ENCODE peak calls at places on chromosome 5, in ten cellular contexts. D is GM12864; Y is lung; F is AG09319; O is glutamatergic neuron; G is BE2C; A is endothelial cell; M is IMR-90; B is CD8-positive, alpha-beta T cell; Z is spleen. E is an unnamed sample.

GRCh38 chr5:137137013-137137632 is 362.0 kb downstream of the SPOCK1 start:
- DNase-seq in D (no peak), Y (no peak), F (no peak), O (no peak), G (no peak), A (no peak), M (no peak), B (no peak), Z (no peak), E (no peak)

GRCh38 chr5:177471610-177472356 is 1.7 kb downstream of the DBN1 start:
- DNase-seq in D (no peak), Y (no peak), F (no peak), O (peak), G (no peak), A (no peak), M (peak), B (peak), Z (no peak), E (peak)

GRCh38 chr5:34523382-34523716 is 132.8 kb upstream of the RAI14 start:
- DNase-seq in D (no peak), Y (no peak), F (no peak), O (no peak), G (no peak), A (no peak), M (no peak), B (no peak), Z (no peak), E (no peak)

GRCh38 chr5:157857821-157858526 is 971 bp downstream of the CLINT1 start:
- DNase-seq in D (no peak), Y (no peak), F (no peak), O (no peak), G (no peak), A (no peak), M (peak), B (no peak), Z (no peak), E (no peak)

GRCh38 chr5:40191041-40191550 is 488.6 kb upstream of the PTGER4 start:
- DNase-seq in D (no peak), Y (no peak), F (no peak), O (no peak), G (no peak), A (no peak), M (no peak), B (no peak), Z (no peak), E (no peak)

GRCh38 chr5:173641171-173641570 is 24.7 kb upstream of the BOD1 start:
- DNase-seq in D (no peak), Y (no peak), F (no peak), O (no peak), G (no peak), A (no peak), M (no peak), B (no peak), Z (no peak), E (no peak)

GRCh38 chr5:55223219-55223987 is 3.7 kb downstream of the MCIDAS start:
- DNase-seq in D (no peak), Y (no peak), F (no peak), O (peak), G (no peak), A (peak), M (no peak), B (no peak), Z (no peak), E (peak)

GRCh38 chr5:177997319-177997670 is 1.3 kb upstream of the PROP1 start:
- DNase-seq in D (no peak), Y (no peak), F (no peak), O (no peak), G (no peak), A (no peak), M (no peak), B (no peak), Z (no peak), E (no peak)

GRCh38 chr5:55771175-55771655 is 33.4 kb downstream of the DDX4 start:
- DNase-seq in D (peak), Y (no peak), F (no peak), O (no peak), G (no peak), A (no peak), M (no peak), B (no peak), Z (no peak), E (peak)

GRCh38 chr5:14249258-14250093 is 106.3 kb downstream of the TRIO start:
- DNase-seq in D (no peak), Y (no peak), F (no peak), O (no peak), G (no peak), A (no peak), M (no peak), B (no peak), Z (no peak), E (no peak)

GRCh38 chr5:67203701-67204074 is 7.1 kb upstream of the CD180 start:
- DNase-seq in D (no peak), Y (no peak), F (no peak), O (no peak), G (no peak), A (no peak), M (no peak), B (no peak), Z (no peak), E (no peak)

GRCh38 chr5:173789031-173789920 is 98.9 kb upstream of the CPEB4 start:
- DNase-seq in D (peak), Y (no peak), F (no peak), O (no peak), G (no peak), A (no peak), M (peak), B (no peak), Z (no peak), E (peak)

GRCh38 chr5:8907168-8907868 is 638.6 kb downstream of the SEMA5A start:
- DNase-seq in D (no peak), Y (no peak), F (no peak), O (no peak), G (no peak), A (no peak), M (peak), B (no peak), Z (no peak), E (no peak)

GRCh38 chr5:61850696-61851095 is 455.3 kb upstream of the KIF2A start:
- DNase-seq in D (no peak), Y (no peak), F (no peak), O (no peak), G (no peak), A (no peak), M (no peak), B (no peak), Z (no peak), E (no peak)

GRCh38 chr5:135455876-135456237 is 3.7 kb upstream of the TIFAB start:
- DNase-seq in D (no peak), Y (no peak), F (no peak), O (no peak), G (no peak), A (no peak), M (no peak), B (no peak), Z (peak), E (no peak)

GRCh38 chr5:69364850-69365249 is 4.5 kb downstream of the AK6 start:
- DNase-seq in D (no peak), Y (no peak), F (no peak), O (no peak), G (no peak), A (no peak), M (no peak), B (no peak), Z (no peak), E (no peak)

GRCh38 chr5:69368458-69369368 is 607 bp downstream of the AK6 start:
- DNase-seq in D (no peak), Y (no peak), F (peak), O (no peak), G (no peak), A (peak), M (peak), B (peak), Z (no peak), E (no peak)

GRCh38 chr5:69360442-69360841 is 8.9 kb downstream of the AK6 start:
- DNase-seq in D (no peak), Y (no peak), F (no peak), O (no peak), G (no peak), A (no peak), M (no peak), B (no peak), Z (no peak), E (no peak)

GRCh38 chr5:69367697-69368279 is 1.5 kb downstream of the AK6 start:
- DNase-seq in D (no peak), Y (no peak), F (no peak), O (no peak), G (no peak), A (no peak), M (no peak), B (no peak), Z (no peak), E (no peak)

DNA sequence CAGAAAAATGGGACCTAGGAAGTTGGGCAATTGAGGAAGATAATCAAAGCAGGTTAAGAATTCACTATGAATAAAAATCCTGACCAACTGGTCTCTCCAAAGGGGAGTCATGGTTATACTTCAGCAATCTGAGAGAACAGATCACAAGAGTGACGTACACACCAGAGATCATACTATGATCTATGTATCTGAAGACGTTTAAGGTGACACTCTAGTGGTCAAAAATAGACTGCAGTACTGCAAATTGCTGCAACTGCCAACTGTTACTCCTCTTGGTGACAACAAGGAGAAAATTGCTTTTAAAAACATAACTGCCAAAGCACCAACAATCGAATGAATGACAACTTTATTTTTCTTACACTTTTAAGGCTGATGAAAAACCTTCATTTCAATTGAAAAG is 4.9 kb downstream of the AK6 start:
- DNase-seq in D (no peak), Y (no peak), F (no peak), O (no peak), G (no peak), A (no peak), M (peak), B (no peak), Z (no peak), E (no peak)
- TF ChIP-seq CTCF in D (peak), Y (no peak), F (no peak), O (peak), G (peak), A (peak), M (peak), B (peak), Z (peak), E (peak)

GRCh38 chr5:95261369-95262175 is 23.3 kb downstream of the MCTP1 start:
- DNase-seq in D (no peak), Y (no peak), F (peak), O (no peak), G (peak), A (no peak), M (peak), B (no peak), Z (no peak), E (no peak)
- TF ChIP-seq CTCF in D (peak), Y (no peak), F (peak), O (peak), G (peak), A (no peak), M (peak), B (no peak), Z (peak), E (peak)

GRCh38 chr5:10145922-10146321 is 103.8 kb downstream of the ATPSCKMT start:
- DNase-seq in D (peak), Y (no peak), F (peak), O (no peak), G (no peak), A (no peak), M (peak), B (no peak), Z (no peak), E (no peak)
- TF ChIP-seq CTCF in D (peak), Y (no peak), F (peak), O (no peak), G (peak), A (no peak), M (peak), B (no peak), Z (no peak), E (peak)

GRCh38 chr5:110865400-110866094 is 126.7 kb downstream of the SLC25A46 start:
- DNase-seq in D (peak), Y (peak), F (no peak), O (peak), G (peak), A (peak), M (peak), B (no peak), Z (no peak), E (peak)
- TF ChIP-seq CTCF in D (peak), Y (peak), F (peak), O (peak), G (peak), A (peak), M (peak), B (no peak), Z (no peak), E (peak)

GRCh38 chr5:58497956-58498942 is 7.0 kb downstream of the GAPT start:
- DNase-seq in D (no peak), Y (no peak), F (no peak), O (peak), G (peak), A (peak), M (peak), B (no peak), Z (no peak), E (no peak)
- TF ChIP-seq CTCF in D (peak), Y (peak), F (peak), O (peak), G (peak), A (peak), M (peak), B (no peak), Z (peak), E (peak)

GRCh38 chr5:122468351-122469111 is 156.5 kb downstream of the SNCAIP start:
- DNase-seq in D (no peak), Y (no peak), F (no peak), O (no peak), G (no peak), A (no peak), M (no peak), B (no peak), Z (no peak), E (no peak)
- TF ChIP-seq CTCF in D (no peak), Y (no peak), F (no peak), O (peak), G (peak), A (no peak), M (no peak), B (no peak), Z (no peak), E (no peak)